ENCODE peak calls at places on chromosomes 3 and 15, in six cellular contexts. T is endothelial cell of umbilical vein, E is uterus, Z is stomach, R is spleen, I is A549. L is an unnamed sample.

GRCh38 chr3:164498917-164499316 is 579.4 kb downstream of the SI start:
- DNase-seq in R (no peak), Z (no peak), I (no peak), T (no peak), E (no peak), L (no peak)

GRCh38 chr3:175941352-175941751 is 1082.2 kb downstream of the NAALADL2 start:
- DNase-seq in E (no peak), R (no peak), T (peak; percentile 11), I (no peak), Z (no peak), L (peak; percentile 3)

GRCh38 chr3:27281671-27282150 is 87.5 kb downstream of the NEK10 start:
- DNase-seq in Z (no peak), E (no peak), R (no peak), T (no peak), I (no peak), L (no peak)

GRCh38 chr15:44034334-44034733 is 160.7 kb downstream of the FRMD5 start:
- DNase-seq in R (no peak), Z (no peak), I (no peak), E (no peak), T (no peak), L (no peak)

GRCh38 chr3:38029400-38030125 is at the start of gene PLCD1:
- DNase-seq in E (peak; percentile 80), T (peak; percentile 43), R (peak; percentile 91), I (peak; percentile 36), Z (peak; percentile 71), L (peak; percentile 79)

GRCh38 chr3:13530241-13531009 is 18.5 kb upstream of the FBLN2 start:
- DNase-seq in I (no peak), Z (no peak), E (no peak), R (peak; percentile 41), T (no peak), L (no peak)

GRCh38 chr3:188343894-188344293 is 189.9 kb downstream of the LPP start:
- DNase-seq in E (no peak), Z (no peak), T (no peak), R (no peak), I (no peak), L (no peak)

GRCh38 chr3:58668247-58668646 is 1.7 kb upstream of the FAM3D start:
- DNase-seq in T (no peak), R (no peak), E (no peak), Z (peak; percentile 27), I (no peak), L (no peak)

GRCh38 chr3:159785276-159785675 is 203.4 kb upstream of the IL12A start:
- DNase-seq in I (no peak), Z (no peak), R (no peak), E (no peak), T (peak; percentile 74), L (no peak)

GRCh38 chr3:120622870-120623718 is 27.0 kb downstream of the NDUFB4 start:
- DNase-seq in Z (no peak), T (peak; percentile 51), I (peak; percentile 48), R (no peak), E (no peak), L (no peak)

GRCh38 chr15:75891895-75892294 is 11.8 kb upstream of the FBXO22 start:
- DNase-seq in Z (no peak), R (no peak), I (no peak), T (peak; percentile 90), E (no peak), L (no peak)

GRCh38 chr15:25175789-25176615 is 221.2 kb downstream of the SNRPN start:
- DNase-seq in T (no peak), Z (peak; percentile 22), I (no peak), E (peak; percentile 7), R (peak; percentile 56), L (no peak)

GRCh38 chr15:57259511-57260143 is 116.7 kb upstream of the CGNL1 start:
- DNase-seq in I (no peak), T (no peak), E (no peak), R (no peak), Z (no peak), L (no peak)

GRCh38 chr3:136279092-136279491 is 29.0 kb downstream of the PCCB start:
- DNase-seq in T (no peak), R (no peak), Z (no peak), E (no peak), I (no peak), L (no peak)

GRCh38 chr3:116064646-116065045 is 380.6 kb downstream of the LSAMP start:
- DNase-seq in R (no peak), Z (no peak), T (no peak), E (no peak), I (no peak), L (no peak)

GRCh38 chr3:24725514-24726255 is 231.0 kb upstream of the THRB start:
- DNase-seq in I (no peak), T (no peak), R (no peak), Z (no peak), E (no peak), L (no peak)

GRCh38 chr3:52056521-52056967 is at the start of gene DUSP7:
- DNase-seq in T (no peak), Z (peak; percentile 79), R (peak; percentile 94), I (peak; percentile 21), E (peak; percentile 52), L (peak; percentile 66)

GRCh38 chr3:14203521-14204079 is 25.0 kb downstream of the LSM3 start:
- DNase-seq in E (peak; percentile 76), I (peak; percentile 79), R (no peak), Z (peak; percentile 65), T (peak; percentile 72), L (peak; percentile 74)

GRCh38 chr15:78702609-78703332 is 61.8 kb upstream of the CHRNB4 start:
- DNase-seq in E (no peak), I (no peak), R (no peak), T (no peak), Z (no peak), L (no peak)

GRCh38 chr15:85743392-85744045 is 51.2 kb downstream of the KLHL25 start:
- DNase-seq in R (no peak), I (no peak), Z (no peak), T (no peak), E (peak; percentile 23), L (no peak)

GRCh38 chr3:170244566-170244965 is 22.3 kb downstream of the PRKCI start:
- DNase-seq in E (no peak), Z (no peak), T (no peak), I (no peak), R (no peak), L (no peak)

GRCh38 chr15:98872777-98873176 is 134.8 kb downstream of the PGPEP1L start:
- DNase-seq in R (no peak), E (no peak), I (no peak), Z (no peak), T (no peak), L (peak; percentile 31)

GRCh38 chr15:46892621-46893160 is 824.6 kb upstream of the SEMA6D start:
- DNase-seq in T (no peak), I (no peak), Z (no peak), R (no peak), E (no peak), L (no peak)

GRCh38 chr15:74870496-74871213 is 2.5 kb downstream of the SCAMP2 start:
- DNase-seq in E (no peak), Z (no peak), R (no peak), T (peak; percentile 6), I (no peak), L (no peak)
- H3K4me3 ChIP-seq in E (no peak overlapping the region), Z (no peak overlapping the region), R (no peak overlapping the region), T (no peak overlapping the region), I (no peak overlapping the region), L (no peak overlapping the region)

GRCh38 chr3:182794455-182794773 is 1.1 kb downstream of the ATP11B start:
- DNase-seq in T (peak; percentile 64), E (no peak), I (no peak), R (no peak), Z (no peak), L (no peak)

GRCh38 chr3:182794806-182795369 is 1.6 kb downstream of the ATP11B start:
- DNase-seq in I (no peak), R (no peak), T (peak; percentile 39), Z (no peak), E (no peak), L (no peak)

GRCh38 chr3:182793663-182794454 is 555 bp downstream of the ATP11B start:
- DNase-seq in I (peak; percentile 15), T (peak; percentile 42), E (peak; percentile 34), Z (peak; percentile 47), R (peak; percentile 90), L (peak; percentile 41)

GRCh38 chr3:182796310-182796709 is 3.0 kb downstream of the ATP11B start:
- DNase-seq in T (no peak), I (no peak), E (no peak), R (no peak), Z (no peak), L (no peak)

GRCh38 chr3:182795383-182795782 is 2.1 kb downstream of the ATP11B start:
- DNase-seq in Z (no peak), R (no peak), I (no peak), T (no peak), E (no peak), L (no peak)
- TF ChIP-seq POLR2A in Z (no peak), R (no peak), I (no peak), T (no peak), E (no peak), L (no peak)

GRCh38 chr3:184305577-184305976 is 6.5 kb downstream of the PSMD2 start:
- DNase-seq in T (peak; percentile 42), Z (no peak), I (no peak), R (no peak), E (no peak), L (no peak)
- H3K27ac ChIP-seq in T (no peak overlapping the region), Z (no peak overlapping the region), I (no peak overlapping the region), R (no peak overlapping the region), E (no peak overlapping the region), L (no peak overlapping the region)

GRCh38 chr15:52651114-52651513 is 28.1 kb downstream of the ATOSA start:
- DNase-seq in R (no peak), T (no peak), E (no peak), Z (no peak), I (no peak), L (no peak)
- H3K4me3 ChIP-seq in R (no peak overlapping the region), T (no peak overlapping the region), E (no peak overlapping the region), Z (no peak overlapping the region), I (peak overlapping the region; percentile 40), L (no peak overlapping the region)

GRCh38 chr3:152836269-152836668 is 1.3 kb downstream of the P2RY1 start:
- DNase-seq in R (no peak), T (no peak), E (no peak), Z (no peak), I (no peak), L (no peak)

GRCh38 chr3:152833089-152833488 is 1.8 kb upstream of the P2RY1 start:
- DNase-seq in T (no peak), Z (no peak), I (no peak), E (no peak), R (no peak), L (no peak)

GRCh38 chr3:152834354-152835310 is at the start of gene P2RY1:
- DNase-seq in Z (peak; percentile 50), T (peak; percentile 59), I (peak; percentile 51), R (peak; percentile 87), E (peak; percentile 67), L (peak; percentile 84)

GRCh38 chr3:152832046-152832445 is 2.9 kb upstream of the P2RY1 start:
- DNase-seq in E (no peak), R (no peak), Z (no peak), T (no peak), I (no peak), L (no peak)

GRCh38 chr3:152835311-152836102 is 576 bp downstream of the P2RY1 start:
- DNase-seq in E (peak; percentile 56), Z (peak; percentile 33), I (peak; percentile 19), R (peak; percentile 84), T (peak; percentile 55), L (peak; percentile 65)
- TF ChIP-seq POLR2A in E (no peak), Z (no peak), I (no peak), R (no peak), T (no peak), L (no peak)